ENCODE peak calls at places on chromosome 9, in seven cellular contexts. P is prostate gland; L is cardiac muscle cell; F is fibroblast of lung; B is CD8-positive, alpha-beta T cell; Z is upper lobe of right lung; V is spleen. J is an unnamed sample.

GRCh38 chr9:80605129-80605528 is 1033.4 kb downstream of the TLE4 start:
- DNase-seq in V (no peak), L (peak; percentile 62), B (no peak), Z (no peak), P (no peak), F (peak; percentile 57), J (no peak)

GRCh38 chr9:131098391-131099087 is 2.2 kb downstream of the AIF1L start:
- DNase-seq in V (no peak), B (no peak), P (no peak), Z (no peak), F (no peak), L (no peak), J (peak; percentile 85)

GRCh38 chr9:71112866-71113265 is 8.6 kb downstream of the TRPM3 start:
- DNase-seq in Z (no peak), F (no peak), L (no peak), V (no peak), B (no peak), P (no peak), J (no peak)

GRCh38 chr9:126151671-126152050 is 175.0 kb upstream of the MVB12B start:
- DNase-seq in B (no peak), V (peak; percentile 30), P (peak; percentile 2), Z (peak; percentile 58), F (peak; percentile 4), L (peak; percentile 3), J (no peak)

GRCh38 chr9:127129718-127130085 is 7.3 kb upstream of the ANGPTL2 start:
- DNase-seq in L (no peak), P (no peak), F (no peak), Z (peak; percentile 59), V (no peak), B (no peak), J (peak; percentile 11)

GRCh38 chr9:125700791-125701190 is 6.2 kb downstream of the MAPKAP1 start:
- DNase-seq in L (no peak), P (no peak), B (no peak), Z (no peak), V (no peak), F (peak; percentile 70), J (no peak)

GRCh38 chr9:38003230-38003629 is 65.8 kb downstream of the SHB start:
- DNase-seq in F (no peak), L (no peak), P (no peak), Z (no peak), B (no peak), V (no peak), J (no peak)

GRCh38 chr9:76374702-76375543 is 19.3 kb downstream of the RFK start:
- DNase-seq in F (peak; percentile 95), V (no peak), P (no peak), Z (peak; percentile 72), B (no peak), L (peak; percentile 93), J (peak; percentile 75)

GRCh38 chr9:95778957-95779356 is 96.5 kb upstream of the ERCC6L2 start:
- DNase-seq in V (no peak), Z (no peak), L (peak; percentile 88), P (no peak), B (no peak), F (peak; percentile 89), J (no peak)

GRCh38 chr9:82170871-82171270 is 182.3 kb downstream of the SPATA31D1 start:
- DNase-seq in L (no peak), F (peak; percentile 48), P (no peak), B (no peak), Z (no peak), V (no peak), J (no peak)

GRCh38 chr9:102631559-102631958 is 363.6 kb upstream of the CYLC2 start:
- DNase-seq in B (no peak), Z (no peak), V (no peak), L (no peak), P (no peak), F (no peak), J (no peak)

GRCh38 chr9:110334183-110334582 is 3.5 kb downstream of the TXNDC8 start:
- DNase-seq in P (no peak), Z (no peak), V (no peak), B (no peak), L (no peak), F (no peak), J (no peak)

GRCh38 chr9:115593587-115594091 is 475.7 kb upstream of the TNC start:
- DNase-seq in F (peak; percentile 46), V (no peak), B (no peak), L (peak; percentile 68), Z (no peak), P (peak; percentile 8), J (no peak)

GRCh38 chr9:101751895-101752294 is 13.4 kb upstream of the GRIN3A start:
- DNase-seq in P (no peak), L (no peak), B (no peak), Z (no peak), V (no peak), F (no peak), J (no peak)

GRCh38 chr9:123058834-123059233 is 25.4 kb downstream of the GPR21 start:
- DNase-seq in F (peak; percentile 41), V (no peak), L (peak; percentile 89), B (no peak), Z (no peak), P (no peak), J (peak; percentile 73)

GRCh38 chr9:6098431-6098830 is 83.0 kb upstream of the RANBP6 start:
- DNase-seq in F (peak; percentile 22), L (peak; percentile 59), P (no peak), Z (no peak), V (no peak), B (no peak), J (no peak)

GRCh38 chr9:18678846-18679245 is 204.9 kb downstream of the ADAMTSL1 start:
- DNase-seq in L (peak; percentile 37), V (no peak), P (no peak), Z (no peak), B (no peak), F (peak; percentile 14), J (no peak)

GRCh38 chr9:133944746-133945135 is 47.4 kb downstream of the VAV2 start:
- DNase-seq in L (peak; percentile 90), V (peak; percentile 74), Z (peak; percentile 58), P (peak; percentile 33), B (no peak), F (peak; percentile 95), J (no peak)

GRCh38 chr9:3059781-3060468 is 216.0 kb upstream of the PUM3 start:
- DNase-seq in B (no peak), P (no peak), F (no peak), V (no peak), L (no peak), Z (no peak), J (no peak)

GRCh38 chr9:94801685-94802084 is 75.2 kb downstream of the AOPEP start:
- DNase-seq in L (no peak), V (no peak), F (peak; percentile 92), P (no peak), Z (no peak), B (no peak), J (no peak)

DNA sequence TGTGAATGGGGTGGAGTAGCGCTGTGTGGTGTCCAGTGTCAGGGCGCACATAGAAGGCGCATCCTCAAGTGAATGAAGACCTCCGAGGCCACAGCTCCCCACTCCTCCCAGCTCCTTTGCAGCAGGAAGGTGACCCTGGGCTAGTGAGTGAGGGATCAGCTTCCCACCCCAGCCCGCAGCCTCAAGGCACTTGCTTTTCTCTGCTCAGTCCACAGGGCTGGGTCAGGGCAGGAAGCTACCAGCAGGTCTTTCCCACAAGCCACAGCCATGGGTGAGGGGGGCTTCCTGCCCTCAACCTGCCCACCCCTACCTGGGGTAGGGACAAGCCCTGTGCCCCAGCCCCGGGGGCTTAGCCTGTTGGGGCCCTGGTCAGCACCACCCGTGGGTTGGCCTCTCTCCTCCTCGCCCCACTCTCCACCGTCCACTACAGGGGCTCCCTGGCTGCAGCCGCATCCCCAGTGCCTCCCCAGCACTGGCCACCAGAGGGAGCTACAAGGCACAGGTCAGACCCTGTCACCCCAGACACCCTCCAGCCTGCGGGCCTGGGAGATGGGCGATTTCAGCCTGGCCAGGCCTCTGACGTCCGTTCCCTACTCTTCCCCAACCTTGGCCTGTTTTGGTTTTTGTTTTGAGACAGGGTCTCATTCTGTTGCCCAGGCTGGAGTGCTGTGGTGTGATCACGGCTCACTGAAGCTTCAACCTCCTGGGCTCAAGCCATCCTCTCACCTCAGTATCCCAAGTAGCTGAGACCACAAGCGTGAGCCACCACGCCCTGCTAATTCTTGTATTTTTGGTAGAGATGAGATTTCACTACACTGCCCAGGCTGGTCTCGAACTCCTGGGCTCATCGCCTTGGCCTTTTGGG is 1.3 kb upstream of the ABCA2 start:
- DNase-seq in L (peak; percentile 67), Z (peak; percentile 89), V (peak; percentile 95), F (peak; percentile 26), B (peak; percentile 76), P (peak; percentile 53), J (peak; percentile 74)
- H3K4me1 ChIP-seq in L (peaks cover 5% of the 10 kb centered on the region), Z (peaks cover 36% of the 10 kb centered on the region), V (peaks cover 48% of the 10 kb centered on the region), F (peaks cover 4% of the 10 kb centered on the region), B (peaks cover 73% of the 10 kb centered on the region), P (peaks cover 32% of the 10 kb centered on the region), J (peaks cover 43% of the 10 kb centered on the region)

GRCh38 chr9:121498487-121499176 is 1.0 kb downstream of the GGTA1 start:
- DNase-seq in P (peak; percentile 22), V (peak; percentile 78), Z (peak; percentile 70), L (peak; percentile 67), B (no peak), F (peak; percentile 8), J (peak; percentile 27)
- H3K27me3 ChIP-seq in P (no peaks in the 10 kb centered on the region), V (peaks cover 34% of the 10 kb centered on the region), Z (no peaks in the 10 kb centered on the region), L (peaks cover 62% of the 10 kb centered on the region), B (peaks cover 18% of the 10 kb centered on the region), F (peaks cover 16% of the 10 kb centered on the region), J (no peaks in the 10 kb centered on the region)

GRCh38 chr9:105257767-105258166 is 13.3 kb downstream of the SLC44A1 start:
- DNase-seq in F (no peak), V (no peak), B (no peak), P (no peak), Z (no peak), L (no peak), J (no peak)

GRCh38 chr9:105262497-105262896 is 18.0 kb downstream of the SLC44A1 start:
- DNase-seq in L (no peak), F (no peak), P (no peak), B (no peak), Z (no peak), V (no peak), J (peak; percentile 28)

GRCh38 chr9:105258225-105258737 is 13.8 kb downstream of the SLC44A1 start:
- DNase-seq in F (no peak), L (peak; percentile 46), V (no peak), B (no peak), Z (no peak), P (no peak), J (no peak)

GRCh38 chr9:105259274-105259673 is 14.8 kb downstream of the SLC44A1 start:
- DNase-seq in B (no peak), P (no peak), V (no peak), L (no peak), Z (no peak), F (no peak), J (no peak)

GRCh38 chr9:105259731-105260612 is 15.5 kb downstream of the SLC44A1 start:
- DNase-seq in P (no peak), V (no peak), B (no peak), Z (no peak), L (no peak), F (peak; percentile 9), J (peak; percentile 76)
- H3K27ac ChIP-seq in P (no peak overlapping the region), V (no peak overlapping the region), B (no peak overlapping the region), Z (peak overlapping the region; percentile 15), L (peak overlapping the region; percentile 50), F (no peak overlapping the region), J (peak overlapping the region; percentile 92)

DNA sequence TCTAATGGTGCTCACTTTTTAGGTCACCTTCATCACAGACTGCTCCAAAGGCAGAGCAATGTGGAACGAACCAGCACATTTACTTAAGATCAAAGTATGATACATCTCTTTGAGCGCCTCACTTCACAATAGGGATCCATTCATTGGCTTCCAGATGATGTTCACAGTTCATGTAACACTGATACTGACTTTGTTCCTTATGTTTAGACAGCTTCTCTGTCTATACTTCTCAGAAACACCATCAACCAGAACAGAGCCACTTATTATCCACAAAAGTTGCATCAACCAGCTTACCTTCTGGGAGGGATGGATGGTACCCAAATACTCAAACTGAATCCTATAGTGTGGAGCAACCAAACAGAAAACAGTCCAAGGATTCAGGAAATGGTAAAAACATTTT is 4.6 kb downstream of the PTAR1 start:
- DNase-seq in V (no peak), Z (no peak), F (no peak), P (no peak), B (no peak), L (no peak), J (no peak)
- H3K4me1 ChIP-seq in V (peaks cover 11% of the 10 kb centered on the region), Z (peaks cover 19% of the 10 kb centered on the region), F (peaks cover 2% of the 10 kb centered on the region), P (no peaks in the 10 kb centered on the region), B (peaks cover 23% of the 10 kb centered on the region), L (peaks cover 11% of the 10 kb centered on the region), J (peaks cover 4% of the 10 kb centered on the region)

J was measured in thyroid gland.